ENCODE peak calls at places on chromosome 19, in six cellular contexts. I is Peyer's patch; G is effector memory CD4-positive, alpha-beta T cell; D is right lobe of liver; N is body of pancreas; O is IMR-90. X is an unnamed sample. For H3K27me3 and H3K4me1, the result is how much of the 10 kb centered on the place peaks cover.

GRCh38 chr19:15379083-15379995 is at the start of gene AKAP8:
- DNase-seq in I (peak), G (peak), D (peak), N (peak), O (peak), X (peak)

GRCh38 chr19:1009043-1009975 is 9.1 kb downstream of the GRIN3B start:
- DNase-seq in I (no peak), G (no peak), D (no peak), N (no peak), O (peak), X (no peak)

GRCh38 chr19:2050991-2051770 is at the start of gene MKNK2:
- DNase-seq in I (peak), G (peak), D (peak), N (peak), O (peak), X (peak)

GRCh38 chr19:28466107-28467045 is 746.6 kb downstream of the UQCRFS1 start:
- DNase-seq in I (peak), G (no peak), D (peak), N (peak), O (peak), X (no peak)

GRCh38 chr19:12843999-12844732 is 5.9 kb downstream of the MAST1 start:
- DNase-seq in I (no peak), G (no peak), D (no peak), N (no peak), O (no peak), X (no peak)

GRCh38 chr19:45591004-45591637 is 6.5 kb upstream of the OPA3 start:
- DNase-seq in I (peak), G (no peak), D (peak), N (peak), O (peak), X (no peak)

GRCh38 chr19:11418518-11419506 is at the start of gene RGL3:
- DNase-seq in I (peak), G (no peak), D (peak), N (peak), O (no peak), X (peak)

GRCh38 chr19:48862827-48863226 is 5.6 kb downstream of the PLEKHA4 start:
- DNase-seq in I (no peak), G (no peak), D (no peak), N (no peak), O (no peak), X (no peak)

GRCh38 chr19:12497032-12497431 is 12.4 kb upstream of the ZNF709 start:
- DNase-seq in I (no peak), G (no peak), D (no peak), N (no peak), O (no peak), X (no peak)

GRCh38 chr19:58559275-58560006 is 1.0 kb upstream of the UBE2M start:
- DNase-seq in I (peak), G (no peak), D (peak), N (peak), O (peak), X (peak)

GRCh38 chr19:54262066-54262465 is 5.0 kb upstream of the LILRB5 start:
- DNase-seq in I (peak), G (no peak), D (peak), N (no peak), O (no peak), X (peak)

GRCh38 chr19:49455729-49456128 is 2.7 kb downstream of the ALDH16A1 start:
- DNase-seq in I (no peak), G (no peak), D (no peak), N (no peak), O (no peak), X (no peak)

GRCh38 chr19:5141278-5141925 is 172.5 kb downstream of the KDM4B start:
- DNase-seq in I (no peak), G (no peak), D (no peak), N (peak), O (peak), X (no peak)

GRCh38 chr19:45137179-45137761 is 23.5 kb downstream of the NKPD1 start:
- DNase-seq in I (no peak), G (no peak), D (no peak), N (no peak), O (no peak), X (no peak)

GRCh38 chr19:1920644-1921043 is 15.4 kb downstream of the ADAT3 start:
- DNase-seq in I (no peak), G (no peak), D (no peak), N (no peak), O (no peak), X (no peak)

GRCh38 chr19:5627395-5627904 is 4.6 kb downstream of the SAFB start:
- DNase-seq in I (peak), G (no peak), D (no peak), N (peak), O (peak), X (peak)

GRCh38 chr19:39916236-39916635 is 18.2 kb downstream of the FCGBP start:
- DNase-seq in I (peak), G (no peak), D (no peak), N (no peak), O (no peak), X (no peak)

GRCh38 chr19:48573163-48573505 is 21.2 kb downstream of the SULT2B1 start:
- DNase-seq in I (no peak), G (no peak), D (no peak), N (no peak), O (no peak), X (no peak)

GRCh38 chr19:48470856-48471255 is 1.7 kb downstream of the CYTH2 start:
- DNase-seq in I (no peak), G (no peak), D (no peak), N (no peak), O (no peak), X (no peak)

GRCh38 chr19:53580871-53581835 is 43.2 kb downstream of the ZNF331 start:
- DNase-seq in I (no peak), G (no peak), D (no peak), N (no peak), O (no peak), X (peak)

GRCh38 chr19:44021221-44021620 is 4.0 kb upstream of the ZNF222 start:
- DNase-seq in I (no peak), G (no peak), D (no peak), N (no peak), O (no peak), X (no peak)

DNA sequence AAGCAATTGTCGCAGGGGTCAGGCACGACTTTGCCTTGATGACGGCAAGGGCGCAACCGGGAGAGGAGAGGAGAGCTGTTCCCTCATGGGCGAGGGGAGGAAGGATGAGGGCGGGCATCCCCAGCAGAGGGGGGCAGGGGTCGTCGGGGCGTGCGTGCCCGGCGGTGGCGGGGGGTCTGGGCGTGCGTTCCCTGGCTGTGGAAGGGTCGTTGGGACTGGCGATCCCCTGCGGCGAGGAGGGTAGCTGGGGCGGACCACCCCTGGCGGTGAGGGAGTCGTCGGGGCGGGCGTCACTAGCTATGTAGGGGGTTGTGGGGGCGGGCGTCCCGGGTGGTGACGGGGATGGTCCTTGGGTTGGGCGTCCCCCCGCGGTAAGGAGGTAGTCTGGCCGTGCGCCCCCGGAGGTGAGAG is 1.7 kb downstream of the COMP start:
- DNase-seq in I (no peak), G (no peak), D (no peak), N (no peak), O (no peak), X (no peak)
- H3K27me3 ChIP-seq in I (under half), G (half or more), D (under half), N (under half), O (half or more), X (under half)

DNA sequence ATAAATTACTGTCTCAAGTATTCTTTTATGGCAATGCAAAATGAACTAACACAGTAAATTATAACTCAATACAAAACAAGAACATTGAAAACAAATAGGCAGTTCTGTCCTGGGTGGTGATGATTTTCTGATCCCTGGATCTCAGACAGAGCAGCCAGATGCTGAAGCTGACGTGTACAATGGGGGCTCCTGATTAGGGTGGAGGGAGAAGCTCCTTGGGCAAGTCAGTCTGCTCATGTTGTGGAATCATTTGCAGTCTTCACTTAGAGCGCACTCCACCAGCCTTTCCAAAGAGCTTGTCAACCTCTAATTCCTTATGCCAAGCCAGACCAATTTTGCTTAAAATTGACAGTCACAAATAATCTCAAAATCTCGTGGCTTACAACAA is 21.6 kb downstream of the FXYD5 start:
- DNase-seq in I (no peak), G (no peak), D (no peak), N (no peak), O (no peak), X (no peak)
- H3K27ac ChIP-seq in I (no peak), G (no peak), D (no peak), N (no peak), O (no peak), X (no peak)

DNA sequence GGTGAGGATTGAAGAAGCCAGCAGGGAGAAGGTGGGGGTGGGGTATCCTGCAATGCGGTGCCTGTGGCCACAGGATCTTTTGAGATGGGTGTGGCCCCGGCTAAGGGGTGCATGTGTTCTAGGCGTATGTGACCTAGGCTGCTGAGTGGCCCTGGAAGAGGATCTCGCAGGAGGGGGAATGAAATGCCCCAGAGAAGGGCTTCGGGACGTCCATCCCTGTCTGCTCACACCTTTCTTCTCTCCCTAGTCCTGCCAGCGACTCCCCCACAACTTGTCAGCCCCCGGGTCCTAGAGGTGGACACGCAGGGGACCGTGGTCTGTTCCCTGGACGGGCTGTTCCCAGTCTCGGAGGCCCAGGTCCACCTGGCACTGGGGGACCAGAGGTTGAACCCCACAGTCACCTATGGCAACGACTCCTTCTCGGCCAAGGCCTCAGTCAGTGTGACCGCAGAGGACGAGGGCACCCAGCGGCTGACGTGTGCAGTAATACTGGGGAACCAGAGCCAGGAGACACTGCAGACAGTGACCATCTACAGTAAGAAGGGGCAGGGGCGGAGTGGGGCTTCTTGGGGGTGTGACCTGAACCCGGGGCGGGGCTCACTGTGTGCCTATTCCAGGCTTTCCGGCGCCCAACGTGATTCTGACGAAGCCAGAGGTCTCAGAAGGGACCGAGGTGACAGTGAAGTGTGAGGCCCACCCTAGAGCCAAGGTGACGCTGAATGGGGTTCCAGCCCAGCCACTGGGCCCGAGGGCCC is 2.8 kb upstream of the ICAM4 start:
- DNase-seq in I (no peak), G (no peak), D (no peak), N (no peak), O (no peak), X (no peak)
- H3K4me1 ChIP-seq in I (under half), G (under half), D (under half), N (under half), O (under half), X (under half)

DNA sequence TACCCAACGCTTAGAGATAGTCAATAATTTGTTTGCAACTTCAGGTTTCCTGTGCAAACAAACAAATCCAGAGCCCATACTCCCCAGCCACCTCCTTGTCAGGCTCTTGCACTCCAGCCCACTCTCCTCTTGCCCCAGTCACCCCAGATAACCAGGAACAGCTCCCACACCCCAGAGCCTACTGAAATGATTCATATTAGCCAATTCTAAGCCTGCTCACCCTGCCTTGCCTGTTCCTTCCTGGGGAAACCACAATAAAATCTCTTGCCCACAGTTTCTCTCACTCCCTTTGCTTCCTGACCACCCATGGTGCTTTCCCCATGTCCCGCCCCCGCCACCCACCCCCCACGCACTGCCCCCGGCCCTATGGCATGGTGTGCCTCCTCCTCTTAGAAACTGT is 3.8 kb upstream of the ACTL9 start:
- DNase-seq in I (no peak), G (no peak), D (no peak), N (no peak), O (no peak), X (no peak)
- H3K27me3 ChIP-seq in I (under half), G (under half), D (under half), N (under half), O (under half), X (under half)